ENCODE peak calls at places on chromosomes 2 and 18, in nine cellular contexts. O is sigmoid colon, G is body of pancreas, I is Peyer's patch, N is right lobe of liver, X is ovary, J is upper lobe of left lung, W is transverse colon, S is HCT116. P is an unnamed sample.

GRCh38 chr2:209547726-209548125 is 123.9 kb downstream of the MAP2 start:
- DNase-seq in O (no peak), G (no peak), I (no peak), N (no peak), X (no peak), J (no peak), W (no peak), S (no peak), P (no peak)

GRCh38 chr2:199223791-199224190 is 233.9 kb downstream of the SATB2 start:
- DNase-seq in O (no peak), G (no peak), I (no peak), N (no peak), X (no peak), J (no peak), W (no peak), S (no peak), P (no peak)

GRCh38 chr2:176107731-176108181 is 676 bp downstream of the HOXD11 start:
- DNase-seq in O (peak), G (no peak), I (no peak), N (no peak), X (no peak), J (peak), W (no peak), S (no peak), P (no peak)

GRCh38 chr2:10326151-10326616 is 23.5 kb downstream of the HPCAL1 start:
- DNase-seq in O (no peak), G (no peak), I (no peak), N (no peak), X (no peak), J (no peak), W (no peak), S (no peak), P (no peak)

GRCh38 chr2:135663148-135663700 is 78.4 kb upstream of the UBXN4 start:
- DNase-seq in O (no peak), G (no peak), I (no peak), N (no peak), X (no peak), J (no peak), W (no peak), S (no peak), P (no peak)

GRCh38 chr2:226965376-226965775 is 129.5 kb downstream of the RHBDD1 start:
- DNase-seq in O (no peak), G (no peak), I (no peak), N (no peak), X (no peak), J (no peak), W (no peak), S (no peak), P (no peak)

GRCh38 chr2:46720592-46721185 is 194.9 kb downstream of the MCFD2 start:
- DNase-seq in O (no peak), G (no peak), I (no peak), N (no peak), X (no peak), J (no peak), W (no peak), S (no peak), P (no peak)

GRCh38 chr2:70508711-70509462 is 44.7 kb downstream of the TGFA start:
- DNase-seq in O (no peak), G (no peak), I (no peak), N (no peak), X (no peak), J (no peak), W (no peak), S (no peak), P (no peak)

GRCh38 chr2:118812530-118812929 is 34.9 kb downstream of the EN1 start:
- DNase-seq in O (no peak), G (no peak), I (no peak), N (no peak), X (no peak), J (no peak), W (no peak), S (no peak), P (no peak)

GRCh38 chr2:202169131-202169530 is 69.3 kb downstream of the SUMO1 start:
- DNase-seq in O (no peak), G (no peak), I (no peak), N (no peak), X (no peak), J (no peak), W (no peak), S (no peak), P (no peak)

GRCh38 chr2:123826729-123827271 is 198.3 kb upstream of the CNTNAP5 start:
- DNase-seq in O (no peak), G (peak), I (no peak), N (no peak), X (no peak), J (peak), W (no peak), S (no peak), P (no peak)

GRCh38 chr2:224268441-224268840 is 133.5 kb downstream of the FAM124B start:
- DNase-seq in O (no peak), G (no peak), I (no peak), N (no peak), X (no peak), J (no peak), W (no peak), S (no peak), P (no peak)

GRCh38 chr2:142682528-142682927 is 194.9 kb upstream of the KYNU start:
- DNase-seq in O (no peak), G (no peak), I (no peak), N (no peak), X (no peak), J (no peak), W (no peak), S (peak), P (no peak)

GRCh38 chr2:168428431-168428830 is 27.6 kb upstream of the CERS6 start:
- DNase-seq in O (no peak), G (no peak), I (no peak), N (no peak), X (no peak), J (no peak), W (no peak), S (no peak), P (no peak)

GRCh38 chr2:189797902-189798301 is 13.7 kb downstream of the PMS1 start:
- DNase-seq in O (no peak), G (no peak), I (no peak), N (no peak), X (no peak), J (no peak), W (no peak), S (no peak), P (no peak)

GRCh38 chr2:207385903-207386302 is 143.9 kb upstream of the CREB1 start:
- DNase-seq in O (no peak), G (no peak), I (no peak), N (no peak), X (no peak), J (no peak), W (no peak), S (no peak), P (no peak)

GRCh38 chr2:119040730-119041129 is 98.7 kb downstream of the MARCO start:
- DNase-seq in O (no peak), G (no peak), I (no peak), N (no peak), X (no peak), J (no peak), W (no peak), S (no peak), P (no peak)

GRCh38 chr2:240441993-240442411 is 6.5 kb downstream of the GPC1 start:
- DNase-seq in O (no peak), G (no peak), I (no peak), N (no peak), X (peak), J (peak), W (no peak), S (no peak), P (no peak)
- TF ChIP-seq POLR2A in O (no peak), G (no peak), I (no peak), N (no peak), X (no peak), J (no peak), W (no peak), S (no peak), P (no peak)

DNA sequence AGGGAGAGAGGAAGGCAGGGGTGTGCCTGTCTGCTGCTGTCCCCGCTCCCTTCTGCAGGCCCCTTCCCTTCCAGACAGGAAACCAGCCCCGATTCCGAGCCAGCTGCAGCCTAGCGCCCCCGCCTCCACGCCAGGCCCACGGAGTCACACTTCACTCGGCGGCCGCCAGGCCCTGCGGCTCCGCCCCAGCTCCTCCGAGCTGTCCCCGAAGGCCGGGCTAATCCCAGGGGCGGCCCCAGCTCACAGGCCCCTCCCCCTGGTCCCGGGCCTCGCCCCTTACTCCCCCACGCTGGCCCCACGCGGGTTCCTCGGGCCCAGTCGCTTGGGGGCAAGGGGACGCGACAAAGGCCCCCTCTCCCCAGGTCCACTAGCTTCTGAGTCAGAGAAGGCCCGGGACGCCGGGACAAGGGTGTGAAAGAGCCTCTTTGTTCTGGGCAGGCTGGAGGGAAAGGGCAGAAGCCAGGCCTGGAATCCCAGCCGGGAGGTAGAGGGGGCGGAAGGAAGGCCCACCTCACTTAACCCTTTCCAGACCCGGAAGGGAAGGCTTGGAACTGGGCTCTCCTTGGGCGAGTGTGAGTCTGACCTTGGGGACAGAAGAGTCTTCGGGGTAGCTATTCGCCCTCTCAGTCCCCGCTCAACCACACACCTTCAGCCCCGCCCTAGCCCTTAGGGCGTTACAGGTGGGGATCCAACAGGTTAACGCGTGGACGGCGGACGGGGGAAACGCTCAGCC is 1.2 kb downstream of the RTKN start:
- DNase-seq in O (peak), G (peak), I (peak), N (peak), X (peak), J (peak), W (peak), S (peak), P (peak)
- TF ChIP-seq POLR2A in O (peak), G (peak), I (no peak), N (peak), X (no peak), J (peak), W (peak), S (no peak), P (peak)

DNA sequence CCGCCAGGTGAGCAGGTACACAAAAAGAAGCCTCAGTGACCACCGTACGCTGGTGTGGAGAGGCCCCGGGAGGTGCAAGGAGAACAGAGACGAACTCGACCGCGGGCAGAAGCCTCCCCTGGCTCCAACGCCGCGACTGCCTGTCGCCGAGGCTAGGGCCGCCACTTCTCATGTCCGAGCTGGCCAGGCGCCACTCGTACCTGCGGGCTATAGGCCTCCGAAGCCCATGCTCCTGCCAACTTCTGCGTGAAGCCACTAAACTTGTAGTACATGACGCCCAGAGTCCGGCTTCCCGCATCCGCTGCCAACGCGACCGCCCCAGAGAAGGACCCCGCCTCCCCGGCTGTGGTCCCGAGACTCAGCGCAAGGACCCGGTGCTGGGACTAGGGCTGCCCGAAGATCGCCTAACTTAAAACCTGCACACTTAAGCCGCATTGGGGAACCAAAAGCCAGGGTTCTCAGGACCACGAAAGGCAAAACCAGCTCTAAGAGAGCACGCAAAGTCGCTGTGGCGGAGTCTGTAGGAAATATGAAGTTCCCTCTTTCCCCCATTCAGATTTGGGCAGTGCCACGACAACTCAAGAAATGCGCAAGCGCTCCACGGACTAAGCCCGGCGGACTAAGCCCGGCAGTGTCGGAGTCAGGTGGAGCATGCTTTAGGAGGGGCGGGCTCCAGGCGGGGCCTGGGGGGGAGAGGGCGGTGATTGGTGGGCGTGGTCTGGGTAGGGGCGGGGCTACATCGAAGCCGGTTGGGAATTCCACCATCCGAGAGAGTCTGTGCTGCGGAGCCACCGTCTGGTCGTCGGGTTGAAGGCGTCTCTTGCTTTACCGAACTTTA is at the start of gene COX7A2L:
- DNase-seq in O (peak), G (peak), I (peak), N (peak), X (peak), J (peak), W (peak), S (peak), P (peak)
- TF ChIP-seq POLR2A in O (peak), G (peak), I (peak), N (peak), X (peak), J (peak), W (peak), S (peak), P (peak)

GRCh38 chr2:97997774-97998392 is 2.1 kb upstream of the TMEM131 start:
- DNase-seq in O (no peak), G (no peak), I (no peak), N (no peak), X (no peak), J (no peak), W (no peak), S (no peak), P (no peak)
- TF ChIP-seq POLR2A in O (no peak), G (no peak), I (no peak), N (no peak), X (no peak), J (no peak), W (no peak), S (no peak), P (no peak)

DNA sequence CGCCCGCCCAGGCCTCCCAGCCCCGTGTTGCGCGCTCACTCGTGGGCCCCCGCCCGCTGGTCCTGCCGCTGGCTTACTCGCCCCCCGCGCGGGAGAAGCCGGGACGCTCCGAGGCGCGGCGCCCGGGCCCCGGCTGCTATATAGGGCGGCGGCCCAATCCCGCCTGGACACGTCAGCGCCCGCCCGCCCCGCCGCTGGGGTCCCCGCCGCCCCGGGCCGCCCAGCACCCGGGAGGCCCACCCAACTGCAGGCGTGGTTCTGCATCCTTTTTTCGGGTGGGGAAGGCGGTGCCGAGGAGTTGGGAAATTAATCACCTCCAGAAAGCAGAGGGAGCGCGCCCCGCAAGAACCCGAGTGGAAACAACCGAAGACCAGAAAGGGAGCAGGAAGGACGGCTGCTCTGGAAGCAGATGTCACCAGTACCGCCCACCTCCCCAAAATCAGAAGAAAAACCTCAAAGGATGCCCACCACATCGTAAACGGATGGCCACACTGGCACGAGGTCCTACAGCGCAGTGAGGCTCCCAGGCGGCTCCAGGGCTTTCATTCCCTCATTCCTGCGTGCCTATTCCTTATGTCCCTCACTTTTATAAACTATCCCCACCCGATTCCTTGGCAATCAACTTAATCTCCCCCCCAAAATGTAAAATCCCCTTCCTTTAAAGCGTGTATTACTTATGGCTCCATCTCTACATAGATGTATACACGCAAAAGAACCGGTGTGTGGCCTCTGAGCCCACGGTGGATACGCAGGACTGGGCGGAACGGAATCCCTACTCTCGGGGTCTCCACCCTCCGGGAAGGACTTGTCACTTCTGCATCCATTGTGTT is 42.5 kb downstream of the HDLBP start:
- DNase-seq in O (peak), G (peak), I (peak), N (peak), X (peak), J (peak), W (peak), S (no peak), P (peak)
- TF ChIP-seq POLR2A in O (no peak), G (peak), I (no peak), N (no peak), X (no peak), J (no peak), W (no peak), S (no peak), P (peak)

GRCh38 chr18:13462686-13463085 is 244.1 kb downstream of the LDLRAD4 start:
- DNase-seq in O (peak), G (no peak), I (no peak), N (no peak), X (no peak), J (no peak), W (no peak), S (no peak), P (no peak)

GRCh38 chr18:13463526-13463925 is 245.0 kb downstream of the LDLRAD4 start:
- DNase-seq in O (peak), G (no peak), I (no peak), N (no peak), X (no peak), J (no peak), W (no peak), S (no peak), P (no peak)

GRCh38 chr18:13465476-13465875 is 246.9 kb downstream of the LDLRAD4 start:
- DNase-seq in O (no peak), G (no peak), I (no peak), N (peak), X (no peak), J (no peak), W (no peak), S (no peak), P (no peak)

GRCh38 chr18:13465126-13465446 is 246.5 kb downstream of the LDLRAD4 start:
- DNase-seq in O (peak), G (no peak), I (no peak), N (no peak), X (no peak), J (no peak), W (no peak), S (no peak), P (no peak)

GRCh38 chr18:13464432-13465125 is 246.0 kb downstream of the LDLRAD4 start:
- DNase-seq in O (peak), G (peak), I (peak), N (peak), X (no peak), J (no peak), W (peak), S (no peak), P (no peak)
- TF ChIP-seq POLR2A in O (no peak), G (no peak), I (no peak), N (no peak), X (no peak), J (no peak), W (no peak), S (no peak), P (no peak)

GRCh38 chr18:11981383-11981632 is at the start of gene IMPA2:
- DNase-seq in O (no peak), G (no peak), I (no peak), N (no peak), X (no peak), J (no peak), W (no peak), S (no peak), P (no peak)
- TF ChIP-seq POLR2A in O (no peak), G (peak), I (peak), N (peak), X (peak), J (peak), W (peak), S (peak), P (peak)

GRCh38 chr2:157444643-157445040 is 753 bp upstream of the CYTIP start:
- DNase-seq in O (no peak), G (no peak), I (peak), N (no peak), X (no peak), J (no peak), W (no peak), S (no peak), P (no peak)
- TF ChIP-seq POLR2A in O (no peak), G (no peak), I (no peak), N (no peak), X (no peak), J (no peak), W (no peak), S (no peak), P (no peak)

GRCh38 chr2:238239872-238240760 is at the start of gene HES6:
- DNase-seq in O (peak), G (peak), I (peak), N (peak), X (peak), J (peak), W (peak), S (peak), P (peak)
- TF ChIP-seq POLR2A in O (no peak), G (peak), I (peak), N (peak), X (peak), J (peak), W (no peak), S (peak), P (peak)